ENCODE peak calls at places on chromosomes 5 and 9, in four cellular contexts. D is iPS DF 19.7, F is glutamatergic neuron, W is activated T-cell treated with anti-CD3 and anti-CD28 coated beads for 24 hours. G is an unnamed sample.

GRCh38 chr9:130444565-130445221 is at the start of gene ASS1:
- DNase-seq in D (no peak), W (peak), F (no peak), G (no peak)

GRCh38 chr9:126219717-126220116 is 106.9 kb upstream of the MVB12B start:
- DNase-seq in D (no peak), F (peak), W (no peak), G (peak)

GRCh38 chr5:155591273-155591672 is 577.7 kb downstream of the KIF4B start:
- DNase-seq in W (no peak), D (no peak), F (no peak), G (no peak)

GRCh38 chr9:108478871-108479332 is 376.9 kb downstream of the ACTL7B start:
- DNase-seq in W (no peak), F (no peak), D (no peak), G (no peak)

GRCh38 chr9:106829666-106830408 is 33.1 kb upstream of the ZNF462 start:
- DNase-seq in W (no peak), F (no peak), D (no peak), G (no peak)

GRCh38 chr9:26579047-26579446 is 313.6 kb downstream of the CAAP1 start:
- DNase-seq in W (no peak), D (no peak), F (no peak), G (no peak)

GRCh38 chr9:7097785-7098420 is 340.1 kb downstream of the KDM4C start:
- DNase-seq in W (no peak), F (no peak), D (no peak), G (no peak)

GRCh38 chr9:36443581-36443980 is 43.5 kb upstream of the RNF38 start:
- DNase-seq in W (no peak), F (no peak), D (no peak), G (no peak)

GRCh38 chr5:139808481-139809330 is 13.1 kb downstream of the PSD2 start:
- DNase-seq in W (no peak), D (no peak), F (no peak), G (peak)

GRCh38 chr5:58887721-58888409 is 305.0 kb downstream of the RAB3C start:
- DNase-seq in F (no peak), D (no peak), W (no peak), G (peak)

GRCh38 chr9:389758-390157 is 175.1 kb downstream of the DOCK8 start:
- DNase-seq in W (no peak), D (no peak), F (no peak), G (no peak)

GRCh38 chr5:178619390-178619789 is 7.5 kb downstream of the CLK4 start:
- DNase-seq in W (no peak), D (no peak), F (no peak), G (no peak)

GRCh38 chr5:124660229-124661093 is 86.0 kb downstream of the ZNF608 start:
- DNase-seq in W (no peak), F (no peak), D (no peak), G (no peak)

GRCh38 chr9:130172858-130173461 is 756 bp downstream of the NCS1 start:
- DNase-seq in D (no peak), F (peak), W (peak), G (peak)

GRCh38 chr9:33192493-33193245 is 25.5 kb upstream of the B4GALT1 start:
- DNase-seq in W (no peak), D (no peak), F (no peak), G (no peak)

GRCh38 chr9:116939161-116939560 is 252.1 kb downstream of the TRIM32 start:
- DNase-seq in D (no peak), F (no peak), W (no peak), G (no peak)

GRCh38 chr5:150510460-150511263 is 2.7 kb downstream of the NDST1 start:
- DNase-seq in F (no peak), D (no peak), W (no peak), G (no peak)

GRCh38 chr9:130112244-130113151 is 58.8 kb downstream of the GPR107 start:
- DNase-seq in F (no peak), W (no peak), D (no peak), G (peak)

GRCh38 chr5:173472164-173472563 is 143.9 kb upstream of the STC2 start:
- DNase-seq in F (no peak), W (no peak), D (no peak), G (peak)

GRCh38 chr9:135601988-135602387 is 37.4 kb downstream of the GLT6D1 start:
- DNase-seq in F (no peak), W (no peak), D (no peak), G (peak)

GRCh38 chr9:134515026-134515821 is 126.4 kb upstream of the COL5A1 start:
- DNase-seq in F (no peak), W (no peak), D (no peak), G (peak)

GRCh38 chr5:101326766-101327165 is 423.7 kb upstream of the ST8SIA4 start:
- DNase-seq in W (no peak), F (no peak), D (no peak), G (no peak)

GRCh38 chr5:146301666-146302065 is 37.0 kb upstream of the POU4F3 start:
- DNase-seq in W (no peak), D (no peak), F (no peak), G (no peak)